ENCODE peak calls at places on chromosome 5, in four cellular contexts. D is activated naive CD4-positive, alpha-beta T cell; Z is aorta; K is stimulated activated CD4-positive, alpha-beta T cell treated with anti-CD3 and anti-CD28 coated beads, Interleukin-4, amount 100 ng/mL, for 48 hours. E is an unnamed sample.
A peak's percentile ranks its signal among the peaks of the same experiment; 100 is the strongest.

GRCh38 chr5:24749701-24750100 is 104.9 kb upstream of the CDH10 start:
- DNase-seq in D (no peak), Z (no peak), K (no peak), E (no peak)

GRCh38 chr5:38677611-38678010 is 121.2 kb upstream of the LIFR start:
- DNase-seq in D (no peak), Z (no peak), K (no peak), E (no peak)

GRCh38 chr5:141650851-141651727 is at the start of gene FCHSD1:
- DNase-seq in D (peak; percentile 71), Z (peak; percentile 97), K (peak; percentile 85), E (no peak)

GRCh38 chr5:132776077-132776931 is 735 bp downstream of the SEPTIN8 start:
- DNase-seq in D (no peak), Z (no peak), K (no peak), E (peak; percentile 65)

GRCh38 chr5:113201715-113202114 is 225.1 kb downstream of the DCP2 start:
- DNase-seq in D (no peak), Z (no peak), K (no peak), E (no peak)

GRCh38 chr5:56327810-56328209 is 94.7 kb upstream of the ANKRD55 start:
- DNase-seq in D (no peak), Z (no peak), K (peak; percentile 58), E (no peak)

GRCh38 chr5:89556215-89557009 is 673.4 kb upstream of the MEF2C start:
- DNase-seq in D (no peak), Z (no peak), K (no peak), E (no peak)

GRCh38 chr5:105619725-105620124 is 2051.0 kb downstream of the EFNA5 start:
- DNase-seq in D (no peak), Z (no peak), K (no peak), E (no peak)

GRCh38 chr5:14153932-14154646 is 10.9 kb downstream of the TRIO start:
- DNase-seq in D (no peak), Z (peak; percentile 89), K (no peak), E (no peak)

GRCh38 chr5:17803976-17804375 is 169.7 kb downstream of the TAF11L14 start:
- DNase-seq in D (no peak), Z (no peak), K (no peak), E (no peak)

GRCh38 chr5:172133359-172134029 is 54.5 kb downstream of the STK10 start:
- DNase-seq in D (no peak), Z (no peak), K (no peak), E (no peak)

GRCh38 chr5:40240111-40240510 is 439.6 kb upstream of the PTGER4 start:
- DNase-seq in D (no peak), Z (no peak), K (peak; percentile 39), E (no peak)

GRCh38 chr5:114390431-114390830 is 28.6 kb downstream of the KCNN2 start:
- DNase-seq in D (no peak), Z (no peak), K (no peak), E (no peak)

E was measured in chondrocyte.